ENCODE peak calls at places on chromosomes 7 and 10, in four cellular contexts. V, M, T and Q are unnamed samples.

GRCh38 chr7:127932496-127932895 is 98.7 kb downstream of the LRRC4 start:
- DNase-seq in V (no peak), M (no peak), T (no peak), Q (no peak)

GRCh38 chr7:29940199-29940598 is 49.4 kb downstream of the SCRN1 start:
- DNase-seq in V (no peak), M (no peak), T (no peak), Q (no peak)

GRCh38 chr7:47405286-47405904 is 176.5 kb downstream of the TNS3 start:
- DNase-seq in V (no peak), M (no peak), T (no peak), Q (no peak)

GRCh38 chr7:118803-119376 is 73.5 kb upstream of the FAM20C start:
- DNase-seq in V (no peak), M (no peak), T (no peak), Q (peak; percentile 11)

GRCh38 chr7:5357951-5358350 is 65.7 kb downstream of the TNRC18 start:
- DNase-seq in V (no peak), M (peak; percentile 47), T (no peak), Q (no peak)

GRCh38 chr10:123139521-123140163 is 3.9 kb downstream of the HMX3 start:
- DNase-seq in V (peak; percentile 49), M (no peak), T (no peak), Q (no peak)

GRCh38 chr10:30870926-30871325 is 160.7 kb downstream of the ZNF438 start:
- DNase-seq in V (no peak), M (no peak), T (no peak), Q (no peak)

GRCh38 chr10:131977323-131978096 is 4.2 kb downstream of the BNIP3 start:
- DNase-seq in V (no peak), M (no peak), T (no peak), Q (no peak)

GRCh38 chr10:102523250-102524029 is 19.7 kb downstream of the SUFU start:
- DNase-seq in V (no peak), M (no peak), T (peak; percentile 40), Q (peak; percentile 26)

GRCh38 chr7:74684921-74685320 is 27.4 kb downstream of the GTF2I start:
- DNase-seq in V (peak; percentile 24), M (no peak), T (no peak), Q (no peak)

GRCh38 chr7:128937647-128938523 is at the start of gene IRF5:
- DNase-seq in V (peak; percentile 63), M (peak; percentile 49), T (peak; percentile 50), Q (peak; percentile 81)

DNA sequence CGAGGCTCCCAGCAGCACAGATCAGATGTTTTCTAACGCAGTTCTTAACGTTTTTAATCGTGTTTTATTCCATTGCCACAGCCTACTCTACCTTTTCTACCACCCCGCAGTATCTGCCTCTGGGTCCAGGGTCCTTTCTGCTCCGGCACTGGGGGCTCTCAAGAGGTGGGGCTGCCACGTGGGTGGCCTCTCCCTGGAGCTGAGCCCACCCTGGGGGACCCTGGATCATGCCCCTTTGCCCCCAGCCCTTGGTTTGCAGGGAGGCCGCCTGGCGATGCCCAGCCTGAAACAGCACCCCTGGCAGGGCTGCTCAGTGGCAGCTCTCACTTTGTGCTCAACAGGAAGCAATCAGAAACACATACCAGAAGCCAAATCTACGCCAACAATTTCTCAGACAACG is 25.3 kb downstream of the PDIA4 start:
- DNase-seq in V (no peak), M (no peak), T (no peak), Q (no peak)
- TF ChIP-seq POLR2A in V (no peak), M (no peak), T (no peak), Q (no peak)

GRCh38 chr7:25386311-25386744 is 158.0 kb upstream of the NPVF start:
- DNase-seq in V (no peak), M (no peak), T (no peak), Q (no peak)

GRCh38 chr7:25382869-25383268 is 154.6 kb upstream of the NPVF start:
- DNase-seq in V (no peak), M (no peak), T (no peak), Q (no peak)

GRCh38 chr7:25383402-25383801 is 155.1 kb upstream of the NPVF start:
- DNase-seq in V (no peak), M (no peak), T (no peak), Q (no peak)

GRCh38 chr7:25385731-25386136 is 157.4 kb upstream of the NPVF start:
- DNase-seq in V (no peak), M (no peak), T (no peak), Q (no peak)

GRCh38 chr7:25384820-25385560 is 156.7 kb upstream of the NPVF start:
- DNase-seq in V (no peak), M (no peak), T (no peak), Q (no peak)
- H3K27ac ChIP-seq in V (no peak overlapping the region), M (no peak overlapping the region), T (no peak overlapping the region), Q (peak overlapping the region; percentile 15)

DNA sequence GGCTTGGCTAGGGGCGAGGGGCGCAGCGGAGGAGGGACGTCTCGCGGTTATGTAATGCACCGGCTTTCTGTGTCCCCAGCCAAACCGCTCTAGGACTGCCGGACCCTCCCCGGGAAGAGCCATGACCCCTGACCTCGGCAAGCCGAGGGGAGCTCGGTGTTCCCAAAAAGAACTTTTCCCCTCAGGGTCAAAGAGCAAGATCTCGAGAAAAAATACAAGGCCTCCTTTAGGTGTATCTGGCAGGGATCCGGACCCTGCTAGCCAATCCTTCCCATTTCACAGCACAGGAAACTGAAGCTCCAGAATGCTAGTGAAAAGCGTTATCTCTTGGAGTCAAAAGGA is 590 bp upstream of the SLC16A12 start:
- DNase-seq in V (no peak), M (no peak), T (no peak), Q (no peak)
- H3K4me3 ChIP-seq in V (no peak overlapping the region), M (peak overlapping the region; percentile 29), T (peak overlapping the region; percentile 59), Q (peak overlapping the region; percentile 49)

GRCh38 chr7:93920496-93921189 is 892 bp upstream of the GNG11 start:
- DNase-seq in V (peak; percentile 34), M (no peak), T (no peak), Q (no peak)

GRCh38 chr7:93923946-93924345 is 2.4 kb downstream of the GNG11 start:
- DNase-seq in V (no peak), M (no peak), T (no peak), Q (no peak)

GRCh38 chr7:93921190-93921585 is 347 bp upstream of the GNG11 start:
- DNase-seq in V (peak; percentile 25), M (no peak), T (no peak), Q (no peak)

GRCh38 chr7:93923291-93923690 is 1.8 kb downstream of the GNG11 start:
- DNase-seq in V (peak; percentile 29), M (no peak), T (no peak), Q (no peak)

DNA sequence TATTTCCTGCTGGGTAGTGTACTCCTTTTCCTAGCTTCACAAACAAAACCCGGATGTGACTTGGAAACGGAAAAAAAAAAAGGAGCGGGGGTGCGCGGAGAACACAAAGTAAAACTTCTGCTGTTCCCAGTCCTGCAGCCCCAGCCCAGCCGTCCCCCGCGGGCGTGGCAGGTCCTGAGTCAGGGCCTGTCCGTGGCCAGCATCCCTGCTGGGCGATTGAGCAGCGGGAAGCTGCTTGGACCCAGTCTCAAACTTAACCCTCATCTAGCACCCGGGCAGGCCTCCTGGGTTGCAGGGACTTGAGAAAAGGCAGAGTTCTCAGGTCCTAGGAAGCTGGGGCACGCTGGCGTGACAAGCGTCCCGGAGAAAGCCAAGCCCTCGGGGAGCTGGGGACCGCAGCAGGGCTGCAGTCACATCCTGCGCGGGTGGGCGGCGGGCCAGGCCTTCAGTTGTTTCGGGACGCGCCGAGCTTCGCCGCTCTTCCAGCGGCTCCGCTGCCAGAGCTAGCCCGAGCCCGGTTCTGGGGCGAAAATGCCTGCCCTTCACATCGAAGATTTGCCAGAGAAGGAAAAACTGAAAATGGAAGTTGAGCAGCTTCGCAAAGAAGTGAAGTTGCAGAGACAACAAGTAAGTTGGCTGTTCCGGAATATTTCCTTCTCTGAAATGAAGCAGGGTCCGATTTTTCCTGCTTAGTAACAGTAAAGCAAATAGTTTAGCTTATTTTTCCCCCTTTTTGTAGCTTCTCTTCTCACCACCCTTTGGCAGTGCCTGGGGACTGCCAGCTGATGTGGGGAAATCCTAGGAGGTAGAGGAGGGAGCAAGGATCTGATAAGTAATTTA is at the start of gene GNG11:
- DNase-seq in V (peak; percentile 79), M (peak; percentile 55), T (peak; percentile 88), Q (peak; percentile 59)
- TF ChIP-seq POLR2A in V (peak; percentile 47), M (no peak), T (peak; percentile 73), Q (no peak)

GRCh38 chr7:7971308-7972040 is 2.9 kb downstream of the GLCCI1 start:
- DNase-seq in V (no peak), M (no peak), T (no peak), Q (no peak)
- H3K27ac ChIP-seq in V (no peak overlapping the region), M (no peak overlapping the region), T (no peak overlapping the region), Q (peak overlapping the region; percentile 100)

DNA sequence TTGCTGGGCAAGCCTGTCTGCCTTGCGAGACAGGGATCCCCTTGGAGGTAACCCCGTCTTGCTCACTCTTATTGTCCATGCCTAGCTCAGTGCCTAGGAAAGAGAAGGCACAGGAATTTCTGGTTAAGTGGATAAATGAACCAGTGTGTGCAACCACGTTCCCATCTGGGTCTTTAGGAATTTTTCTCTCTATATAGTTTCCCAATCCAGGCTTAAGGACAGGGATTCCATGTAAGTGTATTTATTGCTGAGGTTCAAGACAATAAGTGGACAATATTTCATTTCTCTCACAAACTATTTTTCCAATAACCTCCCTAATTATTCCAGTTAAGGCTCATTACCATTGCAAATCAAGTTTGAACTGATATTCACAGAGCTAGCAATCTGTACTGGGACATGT is 8.9 kb upstream of the ADAM12 start:
- DNase-seq in V (no peak), M (no peak), T (no peak), Q (no peak)
- H3K4me3 ChIP-seq in V (no peak overlapping the region), M (no peak overlapping the region), T (no peak overlapping the region), Q (no peak overlapping the region)

DNA sequence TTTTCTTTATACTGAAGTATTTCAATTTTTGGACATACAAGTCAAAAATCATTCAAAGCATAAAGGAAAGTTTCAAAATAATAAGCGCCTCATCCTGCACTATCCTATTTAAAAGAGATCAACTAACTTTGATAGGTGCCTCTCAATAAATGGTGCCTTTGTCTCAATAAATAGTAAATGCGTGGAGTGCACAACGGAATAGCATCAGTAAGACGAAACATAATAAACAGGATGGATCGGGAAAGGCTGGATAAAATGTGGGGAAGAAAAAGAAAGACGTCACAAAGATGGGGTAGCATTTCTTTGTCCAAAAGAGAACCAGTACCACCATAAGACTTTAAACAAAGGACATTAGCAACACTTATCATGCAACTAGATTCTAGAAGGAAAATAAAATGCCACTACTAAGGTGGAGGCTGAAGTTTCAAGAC is 574 bp upstream of the PRKAR2B start:
- DNase-seq in V (no peak), M (no peak), T (no peak), Q (no peak)
- TF ChIP-seq POLR2A in V (no peak), M (no peak), T (no peak), Q (no peak)

GRCh38 chr10:45398595-45398994 is 24.6 kb downstream of the ALOX5 start:
- DNase-seq in V (no peak), M (no peak), T (no peak), Q (no peak)
- H3K27ac ChIP-seq in V (no peak overlapping the region), M (no peak overlapping the region), T (no peak overlapping the region), Q (no peak overlapping the region)

GRCh38 chr7:24820730-24821044 is 63.4 kb upstream of the GSDME start:
- DNase-seq in V (peak; percentile 87), M (no peak), T (no peak), Q (no peak)
- H3K4me3 ChIP-seq in V (peak overlapping the region; percentile 26), M (no peak overlapping the region), T (no peak overlapping the region), Q (no peak overlapping the region)